ENCODE peak calls at places on chromosomes 2 and 18, in eight cellular contexts. M, F, H, S, Q, U, W and J are unnamed samples.

GRCh38 chr2:138239902-138240595 is 261.5 kb upstream of the SPOPL start:
- DNase-seq in S (no peak), F (no peak), Q (no peak), H (no peak), M (no peak), W (no peak), U (no peak), J (no peak)

GRCh38 chr2:12856934-12857660 is 140.4 kb downstream of the TRIB2 start:
- DNase-seq in W (no peak), H (no peak), F (no peak), S (peak), M (no peak), U (no peak), Q (no peak), J (no peak)

GRCh38 chr2:170409164-170409535 is 231.2 kb downstream of the MYO3B start:
- DNase-seq in U (no peak), M (peak), H (peak), F (peak), Q (peak), W (peak), S (peak), J (peak)

GRCh38 chr2:70340921-70341765 is 39.3 kb upstream of the FAM136A start:
- DNase-seq in H (peak), Q (peak), U (no peak), W (peak), F (peak), M (no peak), S (peak), J (no peak)

GRCh38 chr2:208092093-208092832 is 32.1 kb downstream of the CRYGD start:
- DNase-seq in W (no peak), S (no peak), Q (no peak), U (no peak), M (no peak), H (no peak), F (no peak), J (no peak)

GRCh38 chr2:65411056-65411795 is 21.2 kb downstream of the SPRED2 start:
- DNase-seq in M (no peak), F (no peak), Q (no peak), U (no peak), W (no peak), S (no peak), H (no peak), J (no peak)

GRCh38 chr2:126975671-126976655 is 77.3 kb downstream of the TEX51 start:
- DNase-seq in U (no peak), H (no peak), Q (no peak), M (no peak), W (no peak), F (no peak), S (no peak), J (no peak)

GRCh38 chr2:55901322-55901721 is 22.3 kb downstream of the EFEMP1 start:
- DNase-seq in M (no peak), W (no peak), F (no peak), S (peak), Q (no peak), H (peak), U (no peak), J (no peak)

GRCh38 chr18:26621161-26622026 is 73.0 kb upstream of the KCTD1 start:
- DNase-seq in M (peak), S (peak), W (peak), Q (peak), U (no peak), F (peak), H (peak), J (no peak)

GRCh38 chr2:173831312-173832229 is 133.6 kb downstream of the SP3 start:
- DNase-seq in M (peak), Q (no peak), W (peak), U (peak), H (no peak), F (no peak), S (no peak), J (no peak)

GRCh38 chr2:227973241-227973640 is 101.8 kb downstream of the DAW1 start:
- DNase-seq in S (no peak), M (no peak), H (no peak), U (no peak), Q (no peak), F (no peak), W (no peak), J (no peak)

GRCh38 chr18:11872479-11873136 is 21.4 kb downstream of the CHMP1B start:
- DNase-seq in W (peak), F (no peak), S (peak), Q (peak), M (no peak), H (peak), U (no peak), J (no peak)

GRCh38 chr2:126860395-126860794 is 38.3 kb upstream of the TEX51 start:
- DNase-seq in U (no peak), S (no peak), W (no peak), H (no peak), M (no peak), Q (no peak), F (no peak), J (no peak)

GRCh38 chr18:36083729-36084128 is 16.4 kb upstream of the RPRD1A start:
- DNase-seq in M (no peak), H (no peak), S (no peak), W (no peak), F (no peak), U (no peak), Q (peak), J (no peak)

GRCh38 chr2:43460141-43460540 is 135.7 kb downstream of the THADA start:
- DNase-seq in F (no peak), H (no peak), M (no peak), U (no peak), W (no peak), Q (no peak), S (no peak), J (no peak)

DNA sequence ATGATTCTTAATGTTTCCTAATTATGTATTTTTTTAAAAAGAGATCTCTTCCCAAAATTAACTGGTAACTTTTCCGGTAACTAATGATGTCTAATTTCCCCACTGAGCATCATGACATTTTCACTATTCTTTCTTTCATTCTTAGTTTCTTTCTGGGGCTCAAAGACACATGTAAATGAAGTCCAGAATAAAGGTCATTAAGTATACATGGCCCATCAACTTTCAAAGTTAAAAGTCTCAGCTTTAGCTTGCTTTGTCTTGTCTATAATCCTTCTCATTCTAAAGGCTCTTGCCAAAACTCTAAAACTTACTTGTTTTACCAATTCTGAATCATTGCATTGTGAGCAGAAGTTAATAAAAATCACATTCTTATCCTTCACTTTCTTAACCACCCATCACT is 53.6 kb downstream of the ASXL2 start:
- DNase-seq in F (no peak), M (no peak), Q (no peak), W (no peak), S (no peak), H (no peak), U (no peak), J (no peak)
- H3K4me3 ChIP-seq in F (no peak), M (no peak), Q (no peak), W (no peak), S (no peak), H (no peak), U (no peak), J (no peak)

DNA sequence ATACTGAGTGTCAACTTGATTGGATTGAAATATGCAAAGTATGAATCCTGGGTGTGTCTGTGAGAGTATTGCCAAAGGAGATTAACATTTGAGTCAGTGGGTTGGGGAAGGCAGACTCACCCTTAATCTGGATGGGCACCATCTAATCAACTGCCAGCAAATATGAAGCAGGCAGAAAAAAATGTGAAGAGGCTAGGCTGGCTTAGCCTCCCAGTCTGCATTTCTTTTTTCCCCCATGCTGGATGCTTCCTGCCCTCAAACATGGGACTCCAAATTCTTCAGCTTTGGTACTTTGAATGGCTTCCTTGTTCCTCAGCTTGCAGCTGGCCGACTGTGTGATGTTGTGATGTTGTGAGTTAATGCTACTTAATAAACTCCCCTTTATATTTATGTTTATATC is 577.4 kb downstream of the CPS1 start:
- DNase-seq in U (no peak), Q (no peak), H (no peak), M (no peak), S (no peak), W (no peak), F (no peak), J (no peak)
- H3K4me3 ChIP-seq in U (no peak), Q (no peak), H (no peak), M (no peak), S (no peak), W (no peak), F (no peak), J (no peak)

GRCh38 chr2:105395691-105396090 is 3.2 kb downstream of the FHL2 start:
- DNase-seq in Q (no peak), S (no peak), M (no peak), W (no peak), F (no peak), U (no peak), H (no peak), J (no peak)
- H3K4me3 ChIP-seq in Q (no peak), S (no peak), M (peak), W (no peak), F (no peak), U (no peak), H (no peak), J (no peak)

DNA sequence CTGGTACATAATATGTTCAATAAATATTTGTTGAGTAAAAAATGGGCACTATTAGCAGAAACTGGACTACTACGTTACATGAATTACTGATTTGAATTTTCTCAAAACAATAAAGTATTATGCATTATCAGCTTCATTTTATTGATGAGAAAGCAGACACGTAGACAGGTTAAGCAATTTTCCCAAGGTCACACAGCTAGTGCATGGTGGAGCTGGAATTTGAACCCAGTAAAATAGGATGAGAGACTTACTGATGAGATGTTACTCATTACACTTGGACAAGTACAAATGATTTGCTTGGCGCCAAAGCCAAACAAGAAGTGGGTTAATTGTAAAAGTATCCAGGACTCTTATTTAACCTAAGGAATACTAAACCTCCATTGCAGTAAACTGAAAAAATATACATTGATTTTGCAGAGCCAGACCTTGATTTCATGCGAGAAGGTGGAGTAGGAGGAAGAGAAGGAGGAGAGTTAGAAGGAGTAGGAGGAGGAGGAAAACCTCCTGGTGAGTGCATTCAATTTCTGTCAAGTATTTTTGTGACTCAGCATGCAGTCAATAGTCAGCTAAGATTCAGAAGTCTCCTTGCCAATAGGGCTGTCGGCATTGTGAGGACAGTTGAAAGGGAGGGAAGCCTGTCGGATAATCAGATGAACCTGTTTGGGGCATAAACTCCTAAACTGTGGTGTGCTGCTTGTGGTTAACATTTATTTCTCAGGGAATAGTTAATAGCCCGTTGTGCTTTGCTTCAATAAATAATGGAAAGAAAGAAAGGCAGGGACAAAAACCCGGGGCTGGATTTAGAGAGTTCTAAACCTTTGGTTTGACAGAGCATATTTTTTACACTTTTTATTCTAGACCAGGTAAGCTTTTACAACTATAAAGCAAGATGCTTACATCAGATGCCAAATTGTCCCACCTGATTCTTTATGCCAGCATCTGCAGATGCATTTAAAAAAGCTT is 77.1 kb upstream of the TACR1 start:
- DNase-seq in H (peak), Q (no peak), M (no peak), U (no peak), S (peak), W (no peak), F (no peak), J (no peak)
- H3K4me3 ChIP-seq in H (no peak), Q (no peak), M (no peak), U (no peak), S (no peak), W (no peak), F (no peak), J (no peak)

GRCh38 chr2:213150315-213150951 is 979 bp downstream of the IKZF2 start:
- DNase-seq in M (no peak), H (no peak), F (peak), W (peak), S (peak), Q (peak), U (no peak), J (no peak)

GRCh38 chr2:213147550-213147949 is 3.9 kb downstream of the IKZF2 start:
- DNase-seq in S (no peak), M (no peak), F (no peak), H (no peak), W (no peak), Q (no peak), U (no peak), J (no peak)

GRCh38 chr2:213149332-213149875 is 2.0 kb downstream of the IKZF2 start:
- DNase-seq in H (no peak), S (no peak), Q (no peak), U (no peak), F (no peak), M (no peak), W (no peak), J (no peak)

GRCh38 chr2:213149949-213150314 is 1.5 kb downstream of the IKZF2 start:
- DNase-seq in W (no peak), M (no peak), H (no peak), Q (peak), U (no peak), F (no peak), S (no peak), J (no peak)

DNA sequence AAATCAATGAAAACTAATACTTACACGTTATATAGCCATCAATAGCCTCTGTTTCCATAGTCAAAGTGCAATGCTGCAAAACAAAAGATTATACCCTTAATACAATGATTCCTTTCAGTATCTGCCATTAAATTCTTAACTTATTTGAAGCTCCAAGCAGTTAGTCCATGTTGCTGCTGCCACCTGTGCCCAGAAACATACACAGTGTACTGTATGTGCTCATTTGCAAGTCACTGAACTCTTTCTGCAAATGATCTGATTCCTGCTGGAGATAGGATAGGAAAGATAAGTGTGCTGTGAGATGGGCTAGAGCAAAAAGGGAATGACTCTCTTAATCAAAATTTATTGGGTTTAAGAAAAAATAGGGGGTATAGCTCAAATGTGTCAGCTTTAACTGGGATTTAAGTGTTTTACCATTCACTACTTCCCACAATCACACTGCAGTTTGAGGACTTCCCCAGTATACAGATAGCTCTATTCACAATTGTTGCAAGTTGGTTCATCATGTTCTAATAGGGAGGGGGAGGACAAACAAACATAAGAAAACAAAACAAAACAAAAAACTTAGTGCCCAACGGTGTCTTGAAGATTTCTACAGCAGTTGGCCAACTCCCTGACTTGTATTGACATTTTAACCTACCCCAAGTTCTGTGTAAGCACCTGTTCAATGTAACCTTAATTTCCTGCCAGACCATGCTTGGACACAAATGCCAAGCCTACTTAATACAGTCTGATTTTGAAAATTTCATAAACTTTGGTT is 2.7 kb downstream of the IKZF2 start:
- DNase-seq in S (no peak), M (no peak), W (no peak), U (no peak), Q (peak), F (no peak), H (no peak), J (no peak)
- H3K4me3 ChIP-seq in S (peak), M (peak), W (peak), U (no peak), Q (peak), F (peak), H (no peak), J (peak)

DNA sequence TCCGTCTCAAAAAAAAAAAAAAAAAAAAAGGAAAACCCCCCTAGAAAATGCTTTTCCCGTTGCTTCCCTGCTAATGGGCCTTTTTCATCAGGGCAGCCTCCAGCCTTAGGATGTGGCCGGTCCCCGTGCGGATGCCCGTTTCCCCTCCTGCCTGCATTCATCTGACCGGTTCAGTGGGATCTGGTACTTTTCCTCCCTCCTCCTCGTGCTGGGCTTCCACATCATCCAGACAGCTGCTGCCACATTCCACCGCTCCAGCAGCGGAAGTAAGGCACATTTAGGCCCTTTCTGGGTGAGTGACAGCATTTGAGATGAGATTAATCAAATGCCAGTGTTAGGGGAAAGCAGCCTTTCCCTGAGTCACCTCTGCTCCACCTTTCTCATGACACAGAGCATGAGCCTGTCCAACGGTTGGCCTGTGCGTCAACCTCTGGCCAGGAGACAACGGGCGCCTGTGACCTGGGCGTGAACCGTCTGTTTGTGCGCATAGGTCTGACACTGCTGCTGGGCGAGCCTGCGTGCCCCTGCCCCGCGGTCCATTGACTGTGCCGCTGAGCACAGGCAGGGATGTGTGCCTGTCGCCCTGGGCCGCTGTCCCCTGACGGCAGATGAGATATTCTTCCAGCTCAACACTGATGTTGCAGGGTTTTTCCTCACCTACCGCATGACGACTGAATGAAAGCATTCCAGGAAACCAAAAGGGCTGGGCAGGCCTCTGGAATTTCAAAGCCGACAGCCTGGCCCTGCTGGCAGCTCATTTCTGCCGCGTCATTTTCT is 174.0 kb downstream of the TGIF1 start:
- DNase-seq in H (peak), S (peak), U (peak), M (peak), F (peak), Q (no peak), W (peak), J (peak)
- H3K4me3 ChIP-seq in H (peak), S (no peak), U (no peak), M (peak), F (no peak), Q (no peak), W (no peak), J (peak)

GRCh38 chr2:201233192-201234166 is 26.9 kb upstream of the CASP8 start:
- DNase-seq in S (peak), Q (peak), H (peak), W (no peak), M (peak), F (peak), U (peak), J (no peak)
- H3K4me3 ChIP-seq in S (peak), Q (peak), H (peak), W (no peak), M (peak), F (peak), U (peak), J (peak)

GRCh38 chr2:85760872-85761271 is 7.1 kb downstream of the ATOH8 start:
- DNase-seq in W (no peak), S (no peak), U (peak), F (no peak), H (no peak), M (no peak), Q (no peak), J (no peak)
- H3K4me3 ChIP-seq in W (no peak), S (no peak), U (no peak), F (no peak), H (no peak), M (no peak), Q (no peak), J (peak)